ENCODE peak calls at places on chromosomes 2 and 18, in seven cellular contexts. D is Caco-2, P is psoas muscle, X is K562, E is IMR-90, S is colonic mucosa, Z is thyroid gland. Y is an unnamed sample. For H3K9me3 and H3K4me1, the result is how much of the 10 kb centered on the place peaks cover.

GRCh38 chr2:23925702-23926288 is 1.1 kb downstream of the ATAD2B start:
- DNase-seq in Z (peak), X (no peak), P (peak), D (no peak), E (peak), S (peak), Y (peak)

GRCh38 chr2:159131882-159132281 is 154.6 kb downstream of the WDSUB1 start:
- DNase-seq in X (no peak), Z (no peak), D (no peak), P (no peak), E (peak), S (no peak), Y (no peak)

GRCh38 chr2:98768765-98769476 is 38.0 kb upstream of the MGAT4A start:
- DNase-seq in D (no peak), X (no peak), P (no peak), Z (no peak), S (no peak), E (no peak), Y (no peak)

GRCh38 chr18:48539406-48540328 is 836 bp downstream of the CTIF start:
- DNase-seq in D (peak), X (peak), P (peak), E (peak), S (peak), Z (peak), Y (peak)

GRCh38 chr2:240987588-240987987 is 10.8 kb upstream of the SNED1 start:
- DNase-seq in E (no peak), S (no peak), D (no peak), X (no peak), P (peak), Z (no peak), Y (no peak)

GRCh38 chr2:239184179-239184578 is 216.6 kb downstream of the HDAC4 start:
- DNase-seq in D (no peak), Z (no peak), E (no peak), S (no peak), P (no peak), X (no peak), Y (peak)

GRCh38 chr2:45069711-45070664 is 60.7 kb upstream of the SIX2 start:
- DNase-seq in E (no peak), Z (no peak), P (no peak), X (no peak), S (no peak), D (no peak), Y (no peak)

GRCh38 chr2:117938611-117939010 is 75.3 kb downstream of the CCDC93 start:
- DNase-seq in Z (no peak), E (no peak), S (no peak), D (no peak), X (no peak), P (no peak), Y (no peak)

GRCh38 chr2:125227843-125228392 is 1202.8 kb downstream of the CNTNAP5 start:
- DNase-seq in E (no peak), Z (no peak), S (no peak), X (no peak), D (no peak), P (no peak), Y (no peak)

GRCh38 chr2:130252880-130253645 is 54.8 kb upstream of the TUBA3E start:
- DNase-seq in P (no peak), D (peak), Z (no peak), S (peak), E (no peak), X (no peak), Y (peak)

GRCh38 chr2:133789743-133790142 is 221.5 kb upstream of the NCKAP5 start:
- DNase-seq in S (peak), X (no peak), P (no peak), D (no peak), E (no peak), Z (no peak), Y (peak)

GRCh38 chr2:15749460-15750432 is 158.1 kb downstream of the DDX1 start:
- DNase-seq in E (no peak), S (no peak), P (no peak), X (no peak), Z (peak), D (no peak), Y (no peak)

GRCh38 chr2:1591978-1592907 is 152.1 kb downstream of the PXDN start:
- DNase-seq in Z (peak), E (peak), D (peak), P (peak), S (peak), X (no peak), Y (peak)
- TF ChIP-seq CTCF in Z (peak), E (peak), D (no peak), P (peak), S (peak), X (peak), Y (peak)

GRCh38 chr2:166331468-166331867 is 44.3 kb downstream of the SCN9A start:
- DNase-seq in X (no peak), E (peak), S (no peak), Z (no peak), P (no peak), D (no peak), Y (no peak)
- H3K9me3 ChIP-seq in X (under half), E (under half), S (under half), Z (under half), P (under half), D (under half), Y (under half)

GRCh38 chr2:229914182-229914581 is 7.6 kb downstream of the TRIP12 start:
- DNase-seq in P (no peak), D (no peak), S (no peak), Z (no peak), X (no peak), E (no peak), Y (no peak)
- H3K4me1 ChIP-seq in P (half or more), D (under half), S (under half), Z (under half), X (under half), E (under half), Y (under half)

DNA sequence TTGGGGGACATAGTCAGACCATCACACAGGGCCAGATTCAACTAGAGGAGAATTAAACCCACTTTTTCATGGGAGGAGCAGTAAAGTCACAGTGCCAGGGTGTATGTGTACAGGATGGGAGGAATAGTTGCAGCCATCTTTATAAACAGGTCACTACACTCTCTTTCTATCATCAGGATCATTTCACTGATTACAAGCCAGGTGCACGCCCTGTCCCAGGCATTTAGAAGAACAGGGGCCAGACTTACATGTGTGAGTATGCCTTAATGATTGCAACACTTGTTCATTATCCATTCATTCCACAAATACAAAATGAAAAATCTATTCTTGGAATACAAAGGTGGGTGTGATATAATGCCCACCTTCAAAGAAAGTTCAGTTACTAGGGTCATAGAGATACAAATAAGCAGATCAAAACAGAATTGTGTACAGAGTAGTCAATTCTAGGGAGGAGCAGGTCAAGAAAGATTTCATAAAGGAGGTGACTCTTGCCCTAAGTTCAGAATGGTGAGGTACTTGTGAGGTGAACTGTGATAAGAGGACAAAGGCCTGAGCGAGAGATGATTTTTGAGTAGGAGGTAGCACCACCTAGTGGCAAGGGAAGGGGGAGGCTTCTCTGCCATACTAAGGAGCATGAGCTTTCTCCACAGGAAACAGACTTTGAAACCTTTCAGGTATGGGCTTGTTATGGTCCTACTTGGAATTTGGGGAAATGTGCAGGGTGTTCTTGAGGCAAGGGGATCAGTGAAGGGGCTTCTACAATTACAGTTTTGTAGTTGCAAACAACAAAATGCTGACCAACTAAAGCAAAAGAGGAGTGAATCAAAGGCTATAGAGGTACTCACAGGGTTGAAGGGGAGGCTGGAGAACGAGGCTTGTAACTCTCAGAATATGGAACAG is 156.3 kb downstream of the SUCLG1 start:
- DNase-seq in E (peak), D (peak), S (peak), X (peak), Z (peak), P (no peak), Y (peak)
- TF ChIP-seq CTCF in E (peak), D (peak), S (peak), X (peak), Z (peak), P (peak), Y (peak)

DNA sequence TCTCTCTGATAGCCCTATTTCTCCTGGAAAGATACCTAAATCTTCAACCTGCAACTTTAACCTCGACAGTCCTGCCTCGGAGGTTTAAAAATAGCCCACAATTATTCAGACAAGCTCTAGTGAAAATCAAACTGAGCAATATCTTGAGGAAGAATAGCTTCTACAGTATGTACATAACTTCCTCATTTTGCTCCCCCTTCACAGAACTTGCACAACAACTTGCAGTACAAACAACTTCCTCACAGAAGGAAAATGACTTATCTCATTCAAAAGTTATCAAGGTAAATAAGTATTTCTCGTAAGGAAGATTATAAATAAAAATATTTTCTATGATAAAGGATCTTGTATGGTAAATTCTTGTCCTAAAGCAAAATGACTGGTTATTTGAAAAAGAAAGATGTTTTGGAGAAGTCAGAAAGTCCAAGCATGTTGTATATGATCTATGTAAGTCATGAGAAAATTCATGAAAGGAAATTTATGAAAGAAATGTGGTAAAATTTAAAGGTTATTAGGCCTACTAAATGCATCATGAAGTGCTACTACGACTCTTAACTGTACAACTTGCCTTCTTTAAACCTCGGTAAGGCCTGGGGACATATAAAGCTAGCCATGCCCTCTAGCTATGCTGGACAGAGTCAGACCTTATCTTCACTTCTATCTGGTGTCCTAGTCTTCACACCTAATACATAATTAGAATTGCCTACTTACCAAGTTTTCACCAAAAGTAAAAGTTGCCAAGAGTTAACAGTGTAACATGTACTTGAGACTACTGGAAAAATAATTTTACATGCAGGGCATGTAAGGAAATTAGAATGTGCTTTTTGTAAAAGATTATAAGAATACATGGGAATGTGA is 394.5 kb downstream of the DLGAP1 start:
- DNase-seq in Z (no peak), D (no peak), S (no peak), X (no peak), E (no peak), P (no peak), Y (no peak)
- H3K9me3 ChIP-seq in Z (under half), D (under half), S (under half), X (under half), E (under half), P (under half), Y (under half)

GRCh38 chr2:46857871-46858696 is 57.5 kb downstream of the MCFD2 start:
- DNase-seq in E (peak), X (peak), Z (no peak), S (no peak), D (peak), P (no peak), Y (no peak)

GRCh38 chr2:46854260-46854659 is 61.3 kb downstream of the MCFD2 start:
- DNase-seq in P (no peak), X (no peak), D (no peak), S (no peak), Z (no peak), E (no peak), Y (no peak)

GRCh38 chr2:46855805-46856204 is 59.8 kb downstream of the MCFD2 start:
- DNase-seq in X (no peak), P (no peak), E (no peak), S (no peak), D (no peak), Z (no peak), Y (no peak)

GRCh38 chr2:46858697-46859080 is 56.9 kb downstream of the MCFD2 start:
- DNase-seq in Z (no peak), D (no peak), E (peak), X (no peak), S (no peak), P (no peak), Y (no peak)

DNA sequence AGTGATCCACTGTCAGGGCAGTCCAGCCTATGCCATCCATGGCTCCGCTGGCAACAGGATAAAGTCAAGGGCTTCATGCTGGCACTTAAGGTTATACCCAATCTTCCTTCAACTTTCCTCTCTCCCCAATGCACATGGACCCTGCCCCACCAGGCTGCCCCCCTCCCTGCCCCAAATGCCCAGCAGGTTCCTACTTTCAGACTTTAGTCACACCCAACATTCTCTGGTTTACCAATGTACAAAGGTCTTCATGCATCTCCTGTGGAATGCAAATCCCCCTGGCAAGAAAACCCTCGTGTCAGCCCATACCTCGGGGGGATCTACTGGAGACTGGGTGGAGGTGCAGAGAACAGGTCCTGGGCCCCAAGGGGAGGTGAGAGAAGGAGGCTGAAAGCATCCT is 59.3 kb downstream of the MCFD2 start:
- DNase-seq in S (no peak), Z (no peak), P (no peak), D (no peak), E (no peak), X (no peak), Y (no peak)
- H3K4me1 ChIP-seq in S (under half), Z (under half), P (under half), D (under half), E (under half), X (under half), Y (under half)